ENCODE peak calls at places on chromosomes 16 and 17, in eight cellular contexts. A, V, H, L, T, K, O and G are unnamed samples. For H3K4me1, the result is how much of the 10 kb centered on the place peaks cover.

GRCh38 chr17:68378202-68379149 is 78.8 kb downstream of the WIPI1 start:
- DNase-seq in A (no peak), V (peak), H (no peak), L (peak), T (peak), K (peak), O (peak), G (peak)

GRCh38 chr16:14509675-14510132 is 120.4 kb downstream of the PARN start:
- DNase-seq in A (no peak), V (no peak), H (no peak), L (no peak), T (no peak), K (no peak), O (no peak), G (no peak)

GRCh38 chr17:74968361-74968780 is 4.2 kb downstream of the HID1 start:
- DNase-seq in A (no peak), V (peak), H (no peak), L (peak), T (no peak), K (no peak), O (peak), G (no peak)

GRCh38 chr16:971582-971905 is 760 bp upstream of the LMF1 start:
- DNase-seq in A (no peak), V (no peak), H (no peak), L (no peak), T (no peak), K (no peak), O (no peak), G (no peak)

GRCh38 chr16:77330332-77331043 is 104.3 kb downstream of the ADAMTS18 start:
- DNase-seq in A (no peak), V (no peak), H (no peak), L (no peak), T (no peak), K (no peak), O (no peak), G (no peak)

GRCh38 chr17:64608571-64608981 is 53.5 kb downstream of the SMURF2 start:
- DNase-seq in A (no peak), V (no peak), H (no peak), L (no peak), T (peak), K (no peak), O (no peak), G (no peak)

GRCh38 chr17:39240631-39241030 is 14.9 kb upstream of the STAC2 start:
- DNase-seq in A (no peak), V (no peak), H (no peak), L (no peak), T (no peak), K (no peak), O (no peak), G (no peak)

GRCh38 chr16:65624246-65624645 is 502.4 kb upstream of the CDH11 start:
- DNase-seq in A (no peak), V (no peak), H (no peak), L (no peak), T (no peak), K (no peak), O (no peak), G (no peak)

GRCh38 chr16:17668411-17668810 is 197.7 kb upstream of the XYLT1 start:
- DNase-seq in A (no peak), V (no peak), H (no peak), L (no peak), T (no peak), K (no peak), O (no peak), G (peak)

GRCh38 chr16:69542974-69543373 is 22.8 kb upstream of the NFAT5 start:
- DNase-seq in A (no peak), V (no peak), H (no peak), L (no peak), T (peak), K (no peak), O (no peak), G (no peak)

GRCh38 chr16:28210979-28211505 is 723 bp downstream of the XPO6 start:
- DNase-seq in A (peak), V (peak), H (peak), L (peak), T (peak), K (no peak), O (peak), G (no peak)

GRCh38 chr16:30005341-30006094 is 5.3 kb downstream of the DOC2A start:
- DNase-seq in A (peak), V (peak), H (peak), L (peak), T (peak), K (no peak), O (peak), G (no peak)

GRCh38 chr16:82699711-82700495 is 73.1 kb downstream of the CDH13 start:
- DNase-seq in A (no peak), V (no peak), H (no peak), L (no peak), T (peak), K (no peak), O (no peak), G (no peak)

GRCh38 chr17:41013606-41014005 is 4.7 kb upstream of the KRTAP3-1 start:
- DNase-seq in A (no peak), V (no peak), H (no peak), L (no peak), T (peak), K (no peak), O (no peak), G (no peak)

GRCh38 chr16:27639588-27640276 is 89.8 kb downstream of the KATNIP start:
- DNase-seq in A (peak), V (no peak), H (peak), L (peak), T (peak), K (no peak), O (no peak), G (no peak)

GRCh38 chr17:37179893-37180292 is 195.9 kb upstream of the C17orf78 start:
- DNase-seq in A (no peak), V (no peak), H (no peak), L (no peak), T (peak), K (no peak), O (no peak), G (no peak)

GRCh38 chr16:87806608-87807546 is 41.1 kb upstream of the KLHDC4 start:
- DNase-seq in A (peak), V (peak), H (no peak), L (peak), T (peak), K (peak), O (peak), G (no peak)

GRCh38 chr16:87803385-87803784 is 37.6 kb upstream of the KLHDC4 start:
- DNase-seq in A (no peak), V (no peak), H (no peak), L (no peak), T (no peak), K (no peak), O (no peak), G (no peak)

GRCh38 chr16:87809150-87809902 is 43.5 kb upstream of the KLHDC4 start:
- DNase-seq in A (peak), V (no peak), H (no peak), L (no peak), T (no peak), K (no peak), O (no peak), G (no peak)

GRCh38 chr16:87808108-87808507 is 42.3 kb upstream of the KLHDC4 start:
- DNase-seq in A (no peak), V (no peak), H (no peak), L (no peak), T (no peak), K (no peak), O (no peak), G (no peak)

DNA sequence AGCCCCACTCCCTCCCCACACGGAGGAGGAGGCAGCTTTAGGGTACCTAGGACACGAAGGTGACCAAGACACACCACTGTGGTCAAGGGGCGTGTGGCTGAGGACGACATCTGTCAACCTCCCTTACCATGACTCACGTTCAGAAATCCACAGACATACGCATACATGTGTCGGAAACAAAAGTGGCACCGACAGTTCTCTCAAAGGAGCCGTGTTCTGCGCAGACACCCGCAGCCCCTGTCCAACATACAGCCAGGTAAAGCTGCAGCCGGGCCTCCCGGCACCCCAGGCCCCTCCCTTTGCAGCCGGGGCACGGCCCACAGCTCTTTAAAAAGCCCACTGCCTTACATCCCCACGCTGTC is 40.4 kb upstream of the KLHDC4 start:
- DNase-seq in A (no peak), V (no peak), H (no peak), L (peak), T (peak), K (no peak), O (no peak), G (no peak)
- H3K4me3 ChIP-seq in A (peak), V (peak), H (no peak), L (no peak), T (peak), K (no peak), O (peak), G (peak)

GRCh38 chr17:50204431-50204830 is 3.0 kb upstream of the COL1A1 start:
- DNase-seq in A (no peak), V (no peak), H (no peak), L (no peak), T (no peak), K (no peak), O (no peak), G (no peak)
- H3K4me1 ChIP-seq in A (under half), V (under half), H (under half), L (under half), T (half or more), K (under half), O (under half), G (half or more)

GRCh38 chr17:48483004-48483403 is 47.8 kb downstream of the HOXB1 start:
- DNase-seq in A (no peak), V (no peak), H (no peak), L (no peak), T (no peak), K (no peak), O (no peak), G (no peak)

GRCh38 chr17:48484850-48485249 is 46.0 kb downstream of the HOXB1 start:
- DNase-seq in A (no peak), V (no peak), H (no peak), L (no peak), T (peak), K (no peak), O (no peak), G (no peak)

GRCh38 chr17:48484256-48484655 is 46.6 kb downstream of the HOXB1 start:
- DNase-seq in A (no peak), V (no peak), H (no peak), L (no peak), T (no peak), K (no peak), O (no peak), G (no peak)

GRCh38 chr17:48486557-48486956 is 44.3 kb downstream of the HOXB1 start:
- DNase-seq in A (no peak), V (no peak), H (no peak), L (no peak), T (peak), K (no peak), O (no peak), G (no peak)

GRCh38 chr17:48483471-48484131 is 47.2 kb downstream of the HOXB1 start:
- DNase-seq in A (peak), V (no peak), H (no peak), L (no peak), T (peak), K (no peak), O (no peak), G (no peak)
- H3K27ac ChIP-seq in A (peak), V (no peak), H (no peak), L (peak), T (peak), K (no peak), O (no peak), G (no peak)

GRCh38 chr16:80935691-80936090 is 71.0 kb downstream of the CMC2 start:
- DNase-seq in A (no peak), V (no peak), H (no peak), L (no peak), T (no peak), K (no peak), O (no peak), G (no peak)

GRCh38 chr16:80931985-80932720 is 74.5 kb downstream of the CMC2 start:
- DNase-seq in A (no peak), V (peak), H (peak), L (peak), T (peak), K (no peak), O (peak), G (peak)

GRCh38 chr16:80931661-80931984 is 75.1 kb downstream of the CMC2 start:
- DNase-seq in A (no peak), V (no peak), H (no peak), L (no peak), T (no peak), K (no peak), O (no peak), G (no peak)

GRCh38 chr16:80936410-80936809 is 70.3 kb downstream of the CMC2 start:
- DNase-seq in A (no peak), V (no peak), H (no peak), L (no peak), T (no peak), K (no peak), O (no peak), G (no peak)

DNA sequence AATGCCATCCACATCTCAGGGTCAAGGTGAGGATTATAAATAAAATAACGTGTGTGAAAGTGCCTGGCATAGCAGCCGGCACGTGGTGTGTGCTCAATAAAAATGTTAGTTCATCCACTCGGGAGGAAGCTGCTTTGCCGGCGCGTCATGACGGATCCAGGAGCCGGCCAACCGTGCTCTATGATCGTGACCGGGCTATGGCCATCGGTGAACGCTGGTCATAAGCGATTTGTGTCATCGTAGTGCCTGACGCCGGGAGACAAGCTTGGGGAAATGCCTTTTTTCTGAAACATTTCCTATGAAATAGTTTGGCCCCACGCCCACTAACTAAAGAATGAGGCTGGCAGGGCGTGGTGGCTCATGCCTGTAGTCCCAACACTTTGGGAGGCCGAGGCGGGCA is 74.0 kb downstream of the CMC2 start:
- DNase-seq in A (no peak), V (no peak), H (no peak), L (no peak), T (peak), K (no peak), O (peak), G (no peak)
- H3K4me3 ChIP-seq in A (no peak), V (no peak), H (peak), L (no peak), T (no peak), K (peak), O (no peak), G (peak)

GRCh38 chr17:44767493-44767892 is 8.7 kb downstream of the ADAM11 start:
- DNase-seq in A (peak), V (no peak), H (no peak), L (no peak), T (no peak), K (no peak), O (no peak), G (no peak)
- H3K4me1 ChIP-seq in A (under half), V (under half), H (under half), L (under half), T (under half), K (under half), O (under half), G (under half)